ENCODE peak calls at places on chromosomes 13 and 19, in five cellular contexts. A, B, J, G and F are unnamed samples.

GRCh38 chr13:110447058-110447511 is 114.4 kb downstream of the RAB20 start:
- DNase-seq in B (no peak), G (no peak), J (no peak), A (no peak), F (no peak)

GRCh38 chr13:33249066-33249465 is 36.5 kb downstream of the STARD13 start:
- DNase-seq in B (no peak), G (no peak), A (no peak), J (no peak), F (no peak)

GRCh38 chr19:39351537-39352037 is 9.4 kb downstream of the SAMD4B start:
- DNase-seq in G (no peak), A (no peak), J (no peak), B (no peak), F (no peak)

GRCh38 chr19:10501971-10502523 is 1.1 kb downstream of the KEAP1 start:
- DNase-seq in G (no peak), J (peak; percentile 21), B (peak; percentile 86), A (no peak), F (peak; percentile 94)

GRCh38 chr13:106038752-106039151 is 496.7 kb downstream of the EFNB2 start:
- DNase-seq in J (no peak), G (no peak), A (no peak), B (no peak), F (no peak)

GRCh38 chr13:46683879-46684278 is 113.1 kb downstream of the ESD start:
- DNase-seq in A (no peak), G (no peak), J (no peak), B (no peak), F (no peak)

GRCh38 chr13:62643799-62644484 is 1228.3 kb upstream of the PCDH20 start:
- DNase-seq in B (no peak), G (no peak), A (no peak), J (no peak), F (no peak)

GRCh38 chr13:30569901-30570576 is 47.7 kb upstream of the USPL1 start:
- DNase-seq in J (no peak), G (no peak), B (no peak), A (no peak), F (no peak)

GRCh38 chr13:89660752-89661151 is 1686.7 kb upstream of the MIR17HG start:
- DNase-seq in G (no peak), B (no peak), J (no peak), A (no peak), F (no peak)

GRCh38 chr13:50916701-50917184 is 7.2 kb downstream of the RNASEH2B start:
- DNase-seq in G (no peak), A (no peak), B (peak; percentile 22), J (no peak), F (no peak)

GRCh38 chr13:25178070-25178469 is 6.0 kb upstream of the AMER2 start:
- DNase-seq in A (no peak), J (no peak), G (no peak), B (no peak), F (no peak)

GRCh38 chr13:39329182-39329639 is 273.8 kb downstream of the LHFPL6 start:
- DNase-seq in A (no peak), B (no peak), G (no peak), J (no peak), F (no peak)

GRCh38 chr13:110121312-110122083 is 185.5 kb downstream of the COL4A1 start:
- DNase-seq in G (no peak), B (no peak), A (no peak), J (no peak), F (no peak)

GRCh38 chr13:91406619-91407018 is 8.2 kb downstream of the GPC5 start:
- DNase-seq in J (peak; percentile 7), G (no peak), A (no peak), B (no peak), F (peak; percentile 13)

GRCh38 chr19:32889137-32889934 is 19.8 kb upstream of the SLC7A9 start:
- DNase-seq in G (no peak), B (no peak), A (no peak), J (no peak), F (no peak)

GRCh38 chr19:19110410-19111137 is 27.7 kb downstream of the TMEM161A start:
- DNase-seq in G (no peak), B (no peak), J (no peak), A (no peak), F (peak; percentile 41)

GRCh38 chr19:23075031-23075733 is 41.6 kb upstream of the ZNF730 start:
- DNase-seq in B (peak; percentile 67), J (no peak), G (no peak), A (no peak), F (peak; percentile 71)

GRCh38 chr19:5036733-5037681 is 68.1 kb downstream of the KDM4B start:
- DNase-seq in B (no peak), A (no peak), G (no peak), J (no peak), F (peak; percentile 68)

GRCh38 chr19:19595171-19595701 is 23.3 kb downstream of the PBX4 start:
- DNase-seq in J (no peak), G (no peak), A (no peak), B (no peak), F (no peak)

GRCh38 chr13:44331912-44332840 is 41.4 kb upstream of the SERP2 start:
- DNase-seq in A (no peak), B (peak; percentile 77), J (no peak), G (no peak), F (peak; percentile 72)

GRCh38 chr19:53101518-53101917 is 1.7 kb downstream of the ZNF160 start:
- DNase-seq in J (no peak), A (no peak), G (no peak), B (no peak), F (no peak)

GRCh38 chr13:45055902-45056648 is 64.2 kb upstream of the GTF2F2 start:
- DNase-seq in J (no peak), G (no peak), B (no peak), A (no peak), F (no peak)

GRCh38 chr19:43639507-43640423 is at the start of gene CADM4:
- DNase-seq in G (peak; percentile 15), B (peak; percentile 38), J (peak; percentile 37), A (peak; percentile 28), F (peak; percentile 50)

GRCh38 chr19:50332264-50333038 is 3.3 kb upstream of the KCNC3 start:
- DNase-seq in G (no peak), J (no peak), B (peak; percentile 51), A (no peak), F (no peak)

GRCh38 chr19:30006206-30006605 is 64.2 kb downstream of the URI1 start:
- DNase-seq in J (no peak), A (no peak), B (no peak), G (no peak), F (no peak)

GRCh38 chr13:49679244-49679643 is 12.0 kb downstream of the EBPL start:
- DNase-seq in J (no peak), A (no peak), G (no peak), B (no peak), F (no peak)

GRCh38 chr13:28820099-28821051 is at the start of gene MTUS2:
- DNase-seq in B (no peak), A (no peak), G (no peak), J (no peak), F (peak; percentile 30)

GRCh38 chr19:38265213-38265861 is 964 bp downstream of the SPINT2 start:
- DNase-seq in B (no peak), A (no peak), J (no peak), G (no peak), F (no peak)

GRCh38 chr13:93745884-93746283 is 519.3 kb downstream of the GPC6 start:
- DNase-seq in G (no peak), A (no peak), J (no peak), B (no peak), F (no peak)

GRCh38 chr19:12774588-12775555 is at the start of gene HOOK2:
- DNase-seq in G (no peak), B (no peak), J (peak; percentile 23), A (no peak), F (no peak)